ENCODE peak calls at places on chromosomes 2 and 18, in nine cellular contexts. One of them, this sample, is unnamed.

GRCh38 chr2:233416706-233417105 is 62.4 kb downstream of the DGKD start:
- DNase-seq in Panc1: no peak
- DNase-seq in tibial artery: peak; percentile 59
- DNase-seq in fibroblast of lung: no peak
- DNase-seq in neural progenitor cell: no peak
- DNase-seq in hepatocyte: no peak
- DNase-seq in breast epithelium: no peak
- DNase-seq in neuronal stem cell: no peak
- DNase-seq in body of pancreas: no peak
- DNase-seq in this sample: no peak

GRCh38 chr2:235382091-235383000 is 111.5 kb upstream of the AGAP1 start:
- DNase-seq in breast epithelium: no peak
- DNase-seq in tibial artery: no peak
- DNase-seq in Panc1: no peak
- DNase-seq in fibroblast of lung: no peak
- DNase-seq in body of pancreas: no peak
- DNase-seq in neural progenitor cell: no peak
- DNase-seq in hepatocyte: no peak
- DNase-seq in neuronal stem cell: no peak
- DNase-seq in this sample: no peak

GRCh38 chr2:97011977-97012569 is 25.7 kb upstream of the FAM178B start:
- DNase-seq in tibial artery: no peak
- DNase-seq in body of pancreas: no peak
- DNase-seq in Panc1: peak; percentile 27
- DNase-seq in breast epithelium: no peak
- DNase-seq in hepatocyte: peak; percentile 65
- DNase-seq in neuronal stem cell: peak; percentile 15
- DNase-seq in fibroblast of lung: peak; percentile 76
- DNase-seq in neural progenitor cell: peak; percentile 56
- DNase-seq in this sample: no peak

GRCh38 chr2:160300203-160300602 is 100.1 kb upstream of the ITGB6 start:
- DNase-seq in neural progenitor cell: no peak
- DNase-seq in breast epithelium: no peak
- DNase-seq in body of pancreas: no peak
- DNase-seq in hepatocyte: no peak
- DNase-seq in neuronal stem cell: no peak
- DNase-seq in tibial artery: no peak
- DNase-seq in fibroblast of lung: no peak
- DNase-seq in Panc1: no peak
- DNase-seq in this sample: no peak

GRCh38 chr2:44269831-44270230 is 5.4 kb upstream of the SLC3A1 start:
- DNase-seq in fibroblast of lung: no peak
- DNase-seq in body of pancreas: no peak
- DNase-seq in Panc1: no peak
- DNase-seq in tibial artery: no peak
- DNase-seq in hepatocyte: no peak
- DNase-seq in neuronal stem cell: no peak
- DNase-seq in neural progenitor cell: no peak
- DNase-seq in breast epithelium: no peak
- DNase-seq in this sample: no peak

GRCh38 chr2:118668431-118669424 is 178.7 kb downstream of the EN1 start:
- DNase-seq in fibroblast of lung: peak; percentile 88
- DNase-seq in tibial artery: no peak
- DNase-seq in Panc1: peak; percentile 84
- DNase-seq in neural progenitor cell: peak; percentile 24
- DNase-seq in breast epithelium: no peak
- DNase-seq in neuronal stem cell: peak; percentile 36
- DNase-seq in body of pancreas: no peak
- DNase-seq in hepatocyte: peak; percentile 21
- DNase-seq in this sample: no peak

GRCh38 chr2:142857247-142858154 is 20.0 kb upstream of the KYNU start:
- DNase-seq in Panc1: no peak
- DNase-seq in neuronal stem cell: no peak
- DNase-seq in fibroblast of lung: peak; percentile 55
- DNase-seq in tibial artery: no peak
- DNase-seq in body of pancreas: no peak
- DNase-seq in breast epithelium: no peak
- DNase-seq in hepatocyte: no peak
- DNase-seq in neural progenitor cell: no peak
- DNase-seq in this sample: no peak

GRCh38 chr2:9206991-9207640 is 504 bp downstream of the ASAP2 start:
- DNase-seq in fibroblast of lung: peak; percentile 29
- DNase-seq in hepatocyte: no peak
- DNase-seq in neuronal stem cell: peak; percentile 29
- DNase-seq in Panc1: no peak
- DNase-seq in neural progenitor cell: no peak
- DNase-seq in breast epithelium: no peak
- DNase-seq in tibial artery: no peak
- DNase-seq in body of pancreas: peak; percentile 36
- DNase-seq in this sample: no peak

GRCh38 chr2:168490015-168490874 is 34.2 kb downstream of the CERS6 start:
- DNase-seq in breast epithelium: no peak
- DNase-seq in Panc1: no peak
- DNase-seq in hepatocyte: peak; percentile 44
- DNase-seq in neuronal stem cell: no peak
- DNase-seq in neural progenitor cell: peak; percentile 18
- DNase-seq in fibroblast of lung: peak; percentile 49
- DNase-seq in body of pancreas: no peak
- DNase-seq in tibial artery: no peak
- DNase-seq in this sample: no peak

GRCh38 chr2:24164416-24164973 is 10.4 kb upstream of the FAM228A start:
- DNase-seq in breast epithelium: no peak
- DNase-seq in neural progenitor cell: peak; percentile 33
- DNase-seq in tibial artery: no peak
- DNase-seq in Panc1: no peak
- DNase-seq in neuronal stem cell: no peak
- DNase-seq in body of pancreas: peak; percentile 21
- DNase-seq in fibroblast of lung: peak; percentile 8
- DNase-seq in hepatocyte: peak; percentile 21
- DNase-seq in this sample: no peak

GRCh38 chr18:48693625-48694262 is 154.9 kb downstream of the CTIF start:
- DNase-seq in neural progenitor cell: no peak
- DNase-seq in fibroblast of lung: peak; percentile 73
- DNase-seq in neuronal stem cell: no peak
- DNase-seq in tibial artery: no peak
- DNase-seq in Panc1: no peak
- DNase-seq in breast epithelium: no peak
- DNase-seq in body of pancreas: no peak
- DNase-seq in hepatocyte: no peak
- DNase-seq in this sample: no peak

GRCh38 chr2:159558479-159558878 is 57.9 kb downstream of the BAZ2B start:
- DNase-seq in fibroblast of lung: no peak
- DNase-seq in Panc1: no peak
- DNase-seq in tibial artery: no peak
- DNase-seq in breast epithelium: no peak
- DNase-seq in body of pancreas: no peak
- DNase-seq in neural progenitor cell: no peak
- DNase-seq in neuronal stem cell: no peak
- DNase-seq in hepatocyte: no peak
- DNase-seq in this sample: no peak

GRCh38 chr18:30957086-30957485 is 85.5 kb downstream of the DSC3 start:
- DNase-seq in hepatocyte: no peak
- DNase-seq in neural progenitor cell: no peak
- DNase-seq in body of pancreas: no peak
- DNase-seq in breast epithelium: no peak
- DNase-seq in neuronal stem cell: no peak
- DNase-seq in Panc1: no peak
- DNase-seq in tibial artery: no peak
- DNase-seq in fibroblast of lung: no peak
- DNase-seq in this sample: no peak

GRCh38 chr2:16429431-16429830 is 236.2 kb downstream of the CYRIA start:
- DNase-seq in breast epithelium: no peak
- DNase-seq in fibroblast of lung: no peak
- DNase-seq in Panc1: no peak
- DNase-seq in neuronal stem cell: no peak
- DNase-seq in body of pancreas: no peak
- DNase-seq in tibial artery: no peak
- DNase-seq in neural progenitor cell: no peak
- DNase-seq in hepatocyte: no peak
- DNase-seq in this sample: no peak

GRCh38 chr2:172350844-172351480 is 76.4 kb upstream of the ITGA6 start:
- DNase-seq in tibial artery: peak; percentile 92
- DNase-seq in breast epithelium: peak; percentile 62
- DNase-seq in body of pancreas: peak; percentile 93
- DNase-seq in neural progenitor cell: no peak
- DNase-seq in neuronal stem cell: no peak
- DNase-seq in Panc1: no peak
- DNase-seq in fibroblast of lung: no peak
- DNase-seq in hepatocyte: no peak
- DNase-seq in this sample: no peak

GRCh38 chr18:64331419-64331818 is 182.5 kb upstream of the LINC00305 start:
- DNase-seq in Panc1: no peak
- DNase-seq in body of pancreas: no peak
- DNase-seq in tibial artery: no peak
- DNase-seq in breast epithelium: no peak
- DNase-seq in neural progenitor cell: no peak
- DNase-seq in neuronal stem cell: no peak
- DNase-seq in fibroblast of lung: no peak
- DNase-seq in hepatocyte: no peak
- DNase-seq in this sample: no peak

GRCh38 chr18:64332851-64333250 is 184.0 kb upstream of the LINC00305 start:
- DNase-seq in hepatocyte: no peak
- DNase-seq in tibial artery: no peak
- DNase-seq in Panc1: no peak
- DNase-seq in breast epithelium: no peak
- DNase-seq in neuronal stem cell: no peak
- DNase-seq in body of pancreas: no peak
- DNase-seq in neural progenitor cell: no peak
- DNase-seq in fibroblast of lung: no peak
- DNase-seq in this sample: no peak

GRCh38 chr18:64333584-64333983 is 184.7 kb upstream of the LINC00305 start:
- DNase-seq in neural progenitor cell: no peak
- DNase-seq in body of pancreas: no peak
- DNase-seq in fibroblast of lung: no peak
- DNase-seq in tibial artery: no peak
- DNase-seq in hepatocyte: no peak
- DNase-seq in Panc1: no peak
- DNase-seq in breast epithelium: no peak
- DNase-seq in neuronal stem cell: no peak
- DNase-seq in this sample: no peak

GRCh38 chr18:64330976-64331375 is 182.1 kb upstream of the LINC00305 start:
- DNase-seq in neuronal stem cell: no peak
- DNase-seq in hepatocyte: no peak
- DNase-seq in body of pancreas: no peak
- DNase-seq in neural progenitor cell: no peak
- DNase-seq in Panc1: no peak
- DNase-seq in breast epithelium: no peak
- DNase-seq in tibial artery: no peak
- DNase-seq in fibroblast of lung: no peak
- DNase-seq in this sample: no peak

GRCh38 chr18:64330161-64330560 is 181.3 kb upstream of the LINC00305 start:
- DNase-seq in body of pancreas: no peak
- DNase-seq in hepatocyte: peak; percentile 22
- DNase-seq in fibroblast of lung: no peak
- DNase-seq in breast epithelium: no peak
- DNase-seq in Panc1: no peak
- DNase-seq in neural progenitor cell: peak; percentile 30
- DNase-seq in neuronal stem cell: no peak
- DNase-seq in tibial artery: no peak
- DNase-seq in this sample: no peak
- H3K9me3 ChIP-seq in body of pancreas: no peaks in the 10 kb centered on the region
- H3K9me3 ChIP-seq in hepatocyte: no peaks in the 10 kb centered on the region
- H3K9me3 ChIP-seq in fibroblast of lung: no peaks in the 10 kb centered on the region
- H3K9me3 ChIP-seq in breast epithelium: no peaks in the 10 kb centered on the region
- H3K9me3 ChIP-seq in Panc1: no peaks in the 10 kb centered on the region
- H3K9me3 ChIP-seq in neural progenitor cell: no peaks in the 10 kb centered on the region
- H3K9me3 ChIP-seq in neuronal stem cell: no peaks in the 10 kb centered on the region
- H3K9me3 ChIP-seq in tibial artery: no peaks in the 10 kb centered on the region
- H3K9me3 ChIP-seq in this sample: no peaks in the 10 kb centered on the region

GRCh38 chr2:5794012-5794411 is 101.8 kb downstream of the SOX11 start:
- DNase-seq in neural progenitor cell: no peak
- DNase-seq in tibial artery: no peak
- DNase-seq in body of pancreas: no peak
- DNase-seq in breast epithelium: no peak
- DNase-seq in fibroblast of lung: no peak
- DNase-seq in Panc1: no peak
- DNase-seq in hepatocyte: no peak
- DNase-seq in neuronal stem cell: no peak
- DNase-seq in this sample: no peak
- H3K9me3 ChIP-seq in neural progenitor cell: peaks cover 6% of the 10 kb centered on the region
- H3K9me3 ChIP-seq in tibial artery: no peaks in the 10 kb centered on the region
- H3K9me3 ChIP-seq in body of pancreas: no peaks in the 10 kb centered on the region
- H3K9me3 ChIP-seq in breast epithelium: no peaks in the 10 kb centered on the region
- H3K9me3 ChIP-seq in fibroblast of lung: no peaks in the 10 kb centered on the region
- H3K9me3 ChIP-seq in Panc1: no peaks in the 10 kb centered on the region
- H3K9me3 ChIP-seq in hepatocyte: no peaks in the 10 kb centered on the region
- H3K9me3 ChIP-seq in neuronal stem cell: peaks cover 16% of the 10 kb centered on the region
- H3K9me3 ChIP-seq in this sample: peaks cover 4% of the 10 kb centered on the region

DNA sequence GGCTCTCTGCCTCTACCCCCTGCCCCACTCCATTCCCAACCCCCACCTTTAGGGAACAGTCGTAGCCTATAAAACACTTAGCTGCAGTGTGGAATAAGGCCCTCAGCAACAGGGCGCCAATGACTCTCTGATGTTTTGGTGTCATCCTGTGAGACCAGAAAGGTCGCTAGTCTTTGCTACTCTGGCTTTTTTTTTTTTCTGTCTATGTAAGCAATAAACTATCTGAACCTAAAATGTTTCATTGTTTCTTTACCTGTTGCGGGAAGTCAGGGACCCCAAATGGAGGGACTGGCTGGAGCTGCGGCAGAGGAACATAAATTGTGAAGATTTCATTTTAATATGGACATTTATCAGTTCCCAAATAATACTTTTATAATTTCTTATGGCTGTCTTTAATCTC is 154.6 kb downstream of the COPS8 start:
- DNase-seq in body of pancreas: no peak
- DNase-seq in fibroblast of lung: no peak
- DNase-seq in tibial artery: no peak
- DNase-seq in neuronal stem cell: no peak
- DNase-seq in neural progenitor cell: no peak
- DNase-seq in breast epithelium: no peak
- DNase-seq in Panc1: no peak
- DNase-seq in hepatocyte: no peak
- DNase-seq in this sample: no peak
- H3K9me3 ChIP-seq in body of pancreas: no peaks in the 10 kb centered on the region
- H3K9me3 ChIP-seq in fibroblast of lung: no peaks in the 10 kb centered on the region
- H3K9me3 ChIP-seq in tibial artery: no peaks in the 10 kb centered on the region
- H3K9me3 ChIP-seq in neuronal stem cell: no peaks in the 10 kb centered on the region
- H3K9me3 ChIP-seq in neural progenitor cell: no peaks in the 10 kb centered on the region
- H3K9me3 ChIP-seq in breast epithelium: peaks cover 13% of the 10 kb centered on the region
- H3K9me3 ChIP-seq in Panc1: peaks cover 11% of the 10 kb centered on the region
- H3K9me3 ChIP-seq in hepatocyte: no peaks in the 10 kb centered on the region
- H3K9me3 ChIP-seq in this sample: no peaks in the 10 kb centered on the region

DNA sequence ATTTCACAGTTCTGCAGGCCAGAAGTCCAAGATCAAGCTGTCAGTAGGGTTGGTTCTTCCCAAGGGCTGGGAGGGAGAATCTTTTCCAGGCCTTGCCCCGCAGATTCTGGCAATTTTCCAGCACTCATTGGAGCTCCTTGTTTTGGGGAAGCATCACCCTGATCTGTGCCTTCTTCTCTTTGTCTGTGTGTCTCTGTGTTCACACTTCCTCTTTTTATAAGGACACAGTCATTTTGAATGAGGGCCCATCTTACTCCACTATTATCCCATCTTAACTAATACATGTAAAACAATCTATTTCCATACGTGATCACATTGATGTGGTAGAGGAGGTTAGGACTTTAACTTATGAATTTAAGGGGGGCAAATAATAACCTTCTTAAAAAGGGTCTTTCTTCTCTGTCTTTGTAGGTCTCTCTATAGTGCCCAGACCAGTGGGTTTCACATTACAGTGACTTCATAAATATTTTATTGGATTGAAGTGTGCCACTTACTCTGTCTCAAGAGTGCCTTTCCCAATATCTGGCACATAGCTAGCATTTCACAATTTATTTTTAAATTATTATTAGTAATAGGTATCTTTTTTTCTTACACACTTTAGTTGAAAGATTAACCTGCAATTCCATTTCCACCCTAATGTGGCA is 68.9 kb upstream of the CBLN2 start:
- DNase-seq in body of pancreas: no peak
- DNase-seq in tibial artery: no peak
- DNase-seq in fibroblast of lung: no peak
- DNase-seq in Panc1: no peak
- DNase-seq in neural progenitor cell: no peak
- DNase-seq in breast epithelium: no peak
- DNase-seq in neuronal stem cell: no peak
- DNase-seq in hepatocyte: no peak
- DNase-seq in this sample: no peak
- H3K9me3 ChIP-seq in body of pancreas: no peaks in the 10 kb centered on the region
- H3K9me3 ChIP-seq in tibial artery: no peaks in the 10 kb centered on the region
- H3K9me3 ChIP-seq in fibroblast of lung: no peaks in the 10 kb centered on the region
- H3K9me3 ChIP-seq in Panc1: no peaks in the 10 kb centered on the region
- H3K9me3 ChIP-seq in neural progenitor cell: no peaks in the 10 kb centered on the region
- H3K9me3 ChIP-seq in breast epithelium: peaks cover 4% of the 10 kb centered on the region
- H3K9me3 ChIP-seq in neuronal stem cell: no peaks in the 10 kb centered on the region
- H3K9me3 ChIP-seq in hepatocyte: no peaks in the 10 kb centered on the region
- H3K9me3 ChIP-seq in this sample: no peaks in the 10 kb centered on the region